ENCODE peak calls at places on chromosomes 12 and 14, in four cellular contexts. T is naive thymus-derived CD4-positive, alpha-beta T cell; B is tibial artery; A is mammary epithelial cell. H is an unnamed sample.

GRCh38 chr14:89266754-89267153 is 150.3 kb downstream of the FOXN3 start:
- DNase-seq in T (no peak), B (no peak), A (peak), H (no peak)

GRCh38 chr14:55139696-55140509 is 10.9 kb downstream of the LGALS3 start:
- DNase-seq in T (no peak), B (no peak), A (no peak), H (no peak)

GRCh38 chr12:69779928-69780327 is 41.3 kb downstream of the RAB3IP start:
- DNase-seq in T (no peak), B (no peak), A (peak), H (no peak)

GRCh38 chr14:86826641-86827040 is 1166.3 kb downstream of the GALC start:
- DNase-seq in T (no peak), B (no peak), A (no peak), H (no peak)

GRCh38 chr14:38948576-38948975 is 154.5 kb downstream of the SEC23A start:
- DNase-seq in T (no peak), B (no peak), A (peak), H (no peak)

GRCh38 chr14:24279301-24280186 is 8.1 kb upstream of the RABGGTA start:
- DNase-seq in T (peak), B (no peak), A (peak), H (no peak)

GRCh38 chr12:10128687-10129086 is 1.3 kb downstream of the CLEC7A start:
- DNase-seq in T (no peak), B (no peak), A (no peak), H (no peak)

GRCh38 chr14:59213368-59214315 is 25.2 kb downstream of the DAAM1 start:
- DNase-seq in T (no peak), B (no peak), A (no peak), H (no peak)

GRCh38 chr12:49642370-49642802 is 19.0 kb downstream of the PRPF40B start:
- DNase-seq in T (no peak), B (no peak), A (peak), H (peak)

GRCh38 chr12:122891661-122892525 is 4.0 kb downstream of the VPS37B start:
- DNase-seq in T (no peak), B (no peak), A (peak), H (no peak)

GRCh38 chr14:61616524-61617185 is 78.7 kb upstream of the HIF1A start:
- DNase-seq in T (no peak), B (no peak), A (peak), H (no peak)

GRCh38 chr12:56718636-56719035 is 6.5 kb downstream of the NACA start:
- DNase-seq in T (no peak), B (no peak), A (no peak), H (no peak)

GRCh38 chr12:56716458-56716857 is 8.6 kb downstream of the NACA start:
- DNase-seq in T (no peak), B (no peak), A (no peak), H (no peak)

GRCh38 chr12:56716933-56717880 is 7.9 kb downstream of the NACA start:
- DNase-seq in T (no peak), B (no peak), A (no peak), H (no peak)

GRCh38 chr12:56719056-56719455 is 6.0 kb downstream of the NACA start:
- DNase-seq in T (no peak), B (no peak), A (no peak), H (no peak)

DNA sequence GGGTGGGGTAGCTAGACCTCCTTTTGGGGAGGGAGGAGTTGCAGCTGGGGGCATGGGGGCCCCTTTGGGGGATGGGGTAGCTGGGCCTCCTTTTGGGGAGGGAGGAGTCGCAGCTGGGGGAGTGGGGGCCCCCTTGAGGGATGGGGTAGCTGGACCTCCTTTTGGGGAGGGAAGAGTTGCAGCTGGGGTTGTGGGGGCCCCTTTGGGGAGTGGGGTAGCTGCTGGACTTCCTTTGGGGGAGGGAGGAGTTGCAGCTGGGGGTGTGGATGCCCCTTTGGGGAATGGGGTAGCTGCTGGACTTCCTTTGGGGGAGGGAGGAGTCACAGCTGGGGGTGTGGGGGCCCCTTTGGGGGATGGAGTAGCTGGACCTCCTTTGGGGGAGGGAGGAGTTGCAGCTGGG is 6.9 kb downstream of the NACA start:
- DNase-seq in T (no peak), B (no peak), A (no peak), H (no peak)
- H3K27ac ChIP-seq in T (peak), B (no peak), A (no peak), H (peak)

GRCh38 chr12:77342275-77342674 is 276.9 kb upstream of the E2F7 start:
- DNase-seq in T (no peak), B (no peak), A (no peak), H (no peak)
- H3K27ac ChIP-seq in T (no peak), B (no peak), A (no peak), H (no peak)

GRCh38 chr14:67371247-67372148 is 11.4 kb downstream of the EIF2S1 start:
- DNase-seq in T (no peak), B (no peak), A (no peak), H (no peak)

GRCh38 chr14:67365476-67365875 is 5.3 kb downstream of the EIF2S1 start:
- DNase-seq in T (no peak), B (no peak), A (no peak), H (no peak)

GRCh38 chr14:67373347-67373746 is 13.2 kb downstream of the EIF2S1 start:
- DNase-seq in T (no peak), B (no peak), A (peak), H (no peak)

GRCh38 chr14:67372833-67373232 is 12.7 kb downstream of the EIF2S1 start:
- DNase-seq in T (no peak), B (no peak), A (no peak), H (no peak)

DNA sequence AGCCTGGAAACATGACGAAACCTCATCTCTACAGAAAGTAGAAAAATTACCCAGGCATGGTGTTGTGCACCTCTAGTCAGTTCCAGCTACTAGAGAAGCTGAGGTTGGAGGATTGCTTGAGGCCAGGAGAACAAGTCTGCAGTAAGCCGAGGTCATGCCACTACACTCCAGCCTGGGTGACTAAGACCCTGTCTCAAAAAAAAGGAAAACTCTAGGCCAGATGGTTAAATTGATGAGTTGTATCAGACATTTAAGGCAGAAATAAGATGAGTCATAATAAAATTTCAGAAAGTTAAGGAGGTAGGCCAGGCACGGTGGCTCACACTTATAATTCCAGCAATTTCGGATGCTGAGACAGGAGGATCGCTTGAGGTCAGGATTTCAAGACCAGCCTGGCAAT is 10.7 kb downstream of the EIF2S1 start:
- DNase-seq in T (no peak), B (no peak), A (no peak), H (no peak)
- H3K27ac ChIP-seq in T (no peak), B (no peak), A (no peak), H (no peak)

DNA sequence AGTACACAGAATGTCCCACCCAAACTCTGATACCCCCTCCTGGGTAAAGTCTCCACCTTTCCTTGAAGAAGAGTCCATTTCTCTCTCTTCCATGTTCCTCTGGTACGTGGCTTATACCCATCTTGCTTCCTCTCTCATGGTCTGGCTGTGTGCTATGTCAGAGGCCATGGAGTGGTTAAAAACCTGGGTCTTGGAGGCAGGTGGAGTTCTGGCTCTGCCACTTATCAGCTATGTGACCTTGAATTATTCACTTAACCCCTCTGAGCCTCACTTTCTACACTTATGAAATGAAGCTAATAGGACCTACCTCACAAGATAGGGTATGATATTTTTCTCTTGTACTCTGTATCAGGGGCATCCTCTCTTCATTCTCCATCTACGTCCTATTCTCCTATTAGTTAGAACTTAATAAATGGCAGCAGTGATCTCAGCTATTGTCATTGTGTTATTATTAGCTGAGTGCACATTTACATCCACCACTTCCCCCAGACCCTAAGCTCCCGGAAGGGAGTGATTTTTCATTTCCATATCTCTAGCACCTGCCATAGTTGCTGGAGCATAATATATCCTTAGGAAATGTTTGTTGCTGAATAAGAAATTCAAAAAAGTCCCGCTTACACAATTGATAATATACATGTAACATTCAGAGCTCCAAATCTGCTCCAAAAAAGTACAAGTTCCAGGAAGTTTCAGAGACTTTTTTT is 59.8 kb upstream of the NOS1 start:
- DNase-seq in T (no peak), B (no peak), A (no peak), H (no peak)
- H3K27ac ChIP-seq in T (no peak), B (no peak), A (no peak), H (no peak)

DNA sequence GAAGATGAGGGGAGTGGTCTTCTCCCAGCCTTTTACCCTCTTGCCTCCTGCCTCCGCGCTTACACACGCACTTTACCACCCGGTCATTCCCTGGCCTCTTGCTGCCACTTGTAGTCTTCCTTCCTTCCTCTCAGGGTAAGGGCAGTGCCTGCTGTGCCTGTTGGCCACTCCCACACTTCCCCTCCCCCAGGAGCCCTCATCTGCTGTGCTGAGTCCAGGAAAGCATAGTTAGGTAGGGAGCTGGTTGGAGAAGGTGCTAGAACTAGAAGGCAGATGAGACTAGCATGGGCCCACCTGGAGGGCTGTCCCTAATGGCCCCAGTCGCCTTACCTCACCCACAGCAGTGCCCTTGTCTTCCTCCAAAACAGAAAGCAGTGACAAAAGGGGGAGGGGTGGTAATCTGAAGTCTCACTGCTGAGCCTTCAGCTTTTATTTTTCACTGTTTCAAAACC is 54.3 kb upstream of the SRSF5 start:
- DNase-seq in T (no peak), B (peak), A (peak), H (no peak)
- H3K27ac ChIP-seq in T (no peak), B (peak), A (peak), H (peak)

H was measured in gastrocnemius medialis.